ENCODE peak calls at places on chromosomes 3 and 15, in seven cellular contexts. M is GM10248, A is ovary, V is activated T-helper 1 cell treated with Interleukin-2 at 50 U/mL for 16 hours, K is HS-27A, D is NCI-H510A treated with DMSO at 0.1 percent for 48 hours, O is stromal cell of bone marrow. J is an unnamed sample.

GRCh38 chr3:126540342-126540849 is 16.4 kb downstream of the CHST13 start:
- DNase-seq in K (peak; percentile 91), A (peak; percentile 3), V (no peak), D (no peak), M (no peak), O (peak; percentile 92), J (peak; percentile 88)

GRCh38 chr3:105369501-105370371 is 3.0 kb downstream of the ALCAM start:
- DNase-seq in O (peak; percentile 58), D (peak; percentile 40), K (no peak), A (peak; percentile 81), V (peak; percentile 4), M (peak; percentile 18), J (peak; percentile 85)

GRCh38 chr15:68431792-68432401 is at the start of gene ITGA11:
- DNase-seq in A (peak; percentile 76), K (no peak), O (no peak), D (peak; percentile 14), M (no peak), V (no peak), J (peak; percentile 61)

GRCh38 chr3:45029216-45029615 is 3.1 kb downstream of the CLEC3B start:
- DNase-seq in O (no peak), M (no peak), A (no peak), D (no peak), K (no peak), V (no peak), J (no peak)

GRCh38 chr15:101159096-101159935 is 92.5 kb downstream of the CHSY1 start:
- DNase-seq in K (no peak), O (no peak), A (no peak), D (no peak), V (no peak), M (no peak), J (no peak)

GRCh38 chr15:69979269-69979668 is 118.4 kb downstream of the TLE3 start:
- DNase-seq in D (peak; percentile 17), M (peak; percentile 83), V (no peak), O (no peak), A (no peak), K (no peak), J (no peak)

GRCh38 chr3:8460815-8461482 is 40.7 kb upstream of the LMCD1 start:
- DNase-seq in A (no peak), D (no peak), M (no peak), V (no peak), K (peak; percentile 77), O (peak; percentile 92), J (no peak)

GRCh38 chr3:55069950-55070349 is 142.1 kb upstream of the LRTM1 start:
- DNase-seq in M (no peak), D (no peak), O (no peak), K (no peak), V (no peak), A (no peak), J (no peak)

GRCh38 chr15:75662823-75663519 is 15.3 kb downstream of the SNX33 start:
- DNase-seq in D (no peak), V (no peak), K (no peak), M (no peak), O (no peak), A (no peak), J (no peak)

GRCh38 chr15:72785452-72786243 is 2.1 kb upstream of the ADPGK start:
- DNase-seq in O (peak; percentile 63), K (no peak), V (no peak), M (no peak), A (no peak), D (no peak), J (no peak)

GRCh38 chr15:78372880-78373279 is 32.7 kb downstream of the CRABP1 start:
- DNase-seq in A (no peak), M (no peak), D (no peak), V (no peak), K (no peak), O (no peak), J (no peak)

GRCh38 chr15:30923429-30923828 is 19.7 kb downstream of the FAN1 start:
- DNase-seq in M (no peak), A (no peak), K (no peak), O (no peak), V (no peak), D (no peak), J (no peak)

GRCh38 chr3:171815977-171816595 is 5.8 kb upstream of the PLD1 start:
- DNase-seq in V (no peak), A (no peak), O (no peak), M (no peak), D (no peak), K (no peak), J (no peak)

GRCh38 chr15:67061811-67062348 is 3.5 kb upstream of the SMAD3 start:
- DNase-seq in V (no peak), D (no peak), A (no peak), M (no peak), O (no peak), K (no peak), J (no peak)